ENCODE peak calls at places on chromosomes 4 and X, in six cellular contexts. One of them, this sample, is unnamed.

GRCh38 chrX:154012336-154012991 is 7.2 kb downstream of the IRAK1 start:
- DNase-seq in EH: no peak
- DNase-seq in uterus: no peak
- DNase-seq in iris pigment epithelial cell: no peak
- DNase-seq in CD4-positive, alpha-beta T cell: no peak
- DNase-seq in mesothelial cell of epicardium: no peak
- DNase-seq in this sample: no peak

GRCh38 chrX:119583431-119584059 is 9.2 kb downstream of the UBE2A start:
- DNase-seq in iris pigment epithelial cell: no peak
- DNase-seq in EH: no peak
- DNase-seq in uterus: no peak
- DNase-seq in CD4-positive, alpha-beta T cell: no peak
- DNase-seq in mesothelial cell of epicardium: no peak
- DNase-seq in this sample: no peak

GRCh38 chr4:155964016-155964891 is 10.6 kb upstream of the CTSO start:
- DNase-seq in CD4-positive, alpha-beta T cell: no peak
- DNase-seq in EH: no peak
- DNase-seq in mesothelial cell of epicardium: no peak
- DNase-seq in uterus: peak
- DNase-seq in iris pigment epithelial cell: peak
- DNase-seq in this sample: peak

GRCh38 chrX:87636533-87636932 is 118.9 kb downstream of the KLHL4 start:
- DNase-seq in CD4-positive, alpha-beta T cell: no peak
- DNase-seq in EH: no peak
- DNase-seq in uterus: no peak
- DNase-seq in iris pigment epithelial cell: no peak
- DNase-seq in mesothelial cell of epicardium: no peak
- DNase-seq in this sample: no peak

GRCh38 chr4:110848787-110849186 is 225.9 kb upstream of the PITX2 start:
- DNase-seq in CD4-positive, alpha-beta T cell: no peak
- DNase-seq in iris pigment epithelial cell: no peak
- DNase-seq in EH: no peak
- DNase-seq in mesothelial cell of epicardium: no peak
- DNase-seq in uterus: no peak
- DNase-seq in this sample: no peak

GRCh38 chrX:49901068-49901467 is 21.3 kb upstream of the CLCN5 start:
- DNase-seq in CD4-positive, alpha-beta T cell: no peak
- DNase-seq in EH: no peak
- DNase-seq in iris pigment epithelial cell: no peak
- DNase-seq in uterus: no peak
- DNase-seq in mesothelial cell of epicardium: no peak
- DNase-seq in this sample: no peak

GRCh38 chr4:147786031-147786430 is 54.1 kb downstream of the ARHGAP10 start:
- DNase-seq in iris pigment epithelial cell: no peak
- DNase-seq in mesothelial cell of epicardium: no peak
- DNase-seq in uterus: no peak
- DNase-seq in CD4-positive, alpha-beta T cell: no peak
- DNase-seq in EH: no peak
- DNase-seq in this sample: no peak

GRCh38 chr4:23728971-23729370 is 160.9 kb downstream of the PPARGC1A start:
- DNase-seq in uterus: no peak
- DNase-seq in EH: no peak
- DNase-seq in CD4-positive, alpha-beta T cell: no peak
- DNase-seq in iris pigment epithelial cell: no peak
- DNase-seq in mesothelial cell of epicardium: no peak
- DNase-seq in this sample: no peak

GRCh38 chr4:15765306-15765705 is 12.8 kb upstream of the CD38 start:
- DNase-seq in EH: no peak
- DNase-seq in iris pigment epithelial cell: no peak
- DNase-seq in uterus: no peak
- DNase-seq in CD4-positive, alpha-beta T cell: no peak
- DNase-seq in mesothelial cell of epicardium: no peak
- DNase-seq in this sample: no peak

GRCh38 chr4:41205130-41205529 is 9.2 kb downstream of the APBB2 start:
- DNase-seq in uterus: no peak
- DNase-seq in iris pigment epithelial cell: no peak
- DNase-seq in mesothelial cell of epicardium: no peak
- DNase-seq in EH: no peak
- DNase-seq in CD4-positive, alpha-beta T cell: no peak
- DNase-seq in this sample: no peak

GRCh38 chr4:75015627-75016026 is 82.7 kb downstream of the PARM1 start:
- DNase-seq in EH: no peak
- DNase-seq in iris pigment epithelial cell: no peak
- DNase-seq in CD4-positive, alpha-beta T cell: no peak
- DNase-seq in uterus: no peak
- DNase-seq in mesothelial cell of epicardium: no peak
- DNase-seq in this sample: no peak

GRCh38 chr4:21768349-21769310 is 179.9 kb downstream of the KCNIP4 start:
- DNase-seq in CD4-positive, alpha-beta T cell: no peak
- DNase-seq in EH: peak
- DNase-seq in iris pigment epithelial cell: peak
- DNase-seq in uterus: no peak
- DNase-seq in mesothelial cell of epicardium: no peak
- DNase-seq in this sample: no peak

GRCh38 chr4:26412381-26413372 is 77.6 kb downstream of the CCKAR start:
- DNase-seq in mesothelial cell of epicardium: no peak
- DNase-seq in uterus: peak
- DNase-seq in EH: no peak
- DNase-seq in CD4-positive, alpha-beta T cell: no peak
- DNase-seq in iris pigment epithelial cell: no peak
- DNase-seq in this sample: peak

GRCh38 chr4:75630174-75630931 is at the start of gene CDKL2:
- DNase-seq in iris pigment epithelial cell: peak
- DNase-seq in CD4-positive, alpha-beta T cell: peak
- DNase-seq in uterus: peak
- DNase-seq in EH: peak
- DNase-seq in mesothelial cell of epicardium: peak
- DNase-seq in this sample: peak

GRCh38 chr4:99843413-99843812 is 26.8 kb downstream of the DAPP1 start:
- DNase-seq in iris pigment epithelial cell: no peak
- DNase-seq in EH: no peak
- DNase-seq in uterus: no peak
- DNase-seq in CD4-positive, alpha-beta T cell: no peak
- DNase-seq in mesothelial cell of epicardium: no peak
- DNase-seq in this sample: no peak

GRCh38 chr4:139453041-139453370 is 915 bp upstream of the RAB33B start:
- DNase-seq in uterus: no peak
- DNase-seq in iris pigment epithelial cell: peak
- DNase-seq in mesothelial cell of epicardium: no peak
- DNase-seq in EH: no peak
- DNase-seq in CD4-positive, alpha-beta T cell: peak
- DNase-seq in this sample: no peak

GRCh38 chr4:154004859-154005520 is 216.1 kb upstream of the SFRP2 start:
- DNase-seq in iris pigment epithelial cell: peak
- DNase-seq in mesothelial cell of epicardium: no peak
- DNase-seq in uterus: peak
- DNase-seq in EH: peak
- DNase-seq in CD4-positive, alpha-beta T cell: no peak
- DNase-seq in this sample: no peak

GRCh38 chr4:2412534-2412884 is 5.9 kb downstream of the ZFYVE28 start:
- DNase-seq in uterus: no peak
- DNase-seq in EH: no peak
- DNase-seq in CD4-positive, alpha-beta T cell: peak
- DNase-seq in mesothelial cell of epicardium: no peak
- DNase-seq in iris pigment epithelial cell: no peak
- DNase-seq in this sample: no peak

GRCh38 chrX:39576081-39576701 is 521.6 kb downstream of the BCOR start:
- DNase-seq in CD4-positive, alpha-beta T cell: no peak
- DNase-seq in mesothelial cell of epicardium: no peak
- DNase-seq in uterus: no peak
- DNase-seq in iris pigment epithelial cell: no peak
- DNase-seq in EH: no peak
- DNase-seq in this sample: no peak

GRCh38 chr4:90057091-90057490 is 70.1 kb upstream of the CCSER1 start:
- DNase-seq in CD4-positive, alpha-beta T cell: no peak
- DNase-seq in uterus: no peak
- DNase-seq in iris pigment epithelial cell: no peak
- DNase-seq in mesothelial cell of epicardium: no peak
- DNase-seq in EH: no peak
- DNase-seq in this sample: no peak

GRCh38 chr4:153238146-153238919 is 34.1 kb downstream of the TRIM2 start:
- DNase-seq in EH: no peak
- DNase-seq in mesothelial cell of epicardium: no peak
- DNase-seq in iris pigment epithelial cell: no peak
- DNase-seq in uterus: no peak
- DNase-seq in CD4-positive, alpha-beta T cell: no peak
- DNase-seq in this sample: no peak

GRCh38 chr4:82519072-82519471 is 42.7 kb downstream of the TMEM150C start:
- DNase-seq in CD4-positive, alpha-beta T cell: no peak
- DNase-seq in uterus: no peak
- DNase-seq in mesothelial cell of epicardium: no peak
- DNase-seq in iris pigment epithelial cell: peak
- DNase-seq in EH: peak
- DNase-seq in this sample: no peak

GRCh38 chr4:36399762-36400353 is 118.4 kb downstream of the DTHD1 start:
- DNase-seq in CD4-positive, alpha-beta T cell: peak
- DNase-seq in EH: no peak
- DNase-seq in uterus: no peak
- DNase-seq in mesothelial cell of epicardium: no peak
- DNase-seq in iris pigment epithelial cell: peak
- DNase-seq in this sample: no peak

GRCh38 chrX:151973851-151974335 is 583 bp downstream of the GABRE start:
- DNase-seq in uterus: peak
- DNase-seq in iris pigment epithelial cell: no peak
- DNase-seq in CD4-positive, alpha-beta T cell: no peak
- DNase-seq in mesothelial cell of epicardium: no peak
- DNase-seq in EH: peak
- DNase-seq in this sample: no peak

GRCh38 chrX:47143894-47144625 is 442 bp downstream of the NDUFB11 start:
- DNase-seq in CD4-positive, alpha-beta T cell: no peak
- DNase-seq in uterus: no peak
- DNase-seq in EH: peak
- DNase-seq in mesothelial cell of epicardium: no peak
- DNase-seq in iris pigment epithelial cell: peak
- DNase-seq in this sample: no peak

GRCh38 chr4:55722132-55722531 is 86.0 kb upstream of the NMU start:
- DNase-seq in uterus: no peak
- DNase-seq in mesothelial cell of epicardium: no peak
- DNase-seq in CD4-positive, alpha-beta T cell: no peak
- DNase-seq in iris pigment epithelial cell: no peak
- DNase-seq in EH: no peak
- DNase-seq in this sample: no peak

GRCh38 chr4:160326110-160326509 is 1223.2 kb downstream of the RAPGEF2 start:
- DNase-seq in uterus: no peak
- DNase-seq in mesothelial cell of epicardium: no peak
- DNase-seq in iris pigment epithelial cell: no peak
- DNase-seq in CD4-positive, alpha-beta T cell: no peak
- DNase-seq in EH: no peak
- DNase-seq in this sample: no peak

GRCh38 chrX:153333271-153333670 is 682 bp upstream of the ZNF275 start:
- DNase-seq in iris pigment epithelial cell: peak
- DNase-seq in uterus: no peak
- DNase-seq in mesothelial cell of epicardium: no peak
- DNase-seq in CD4-positive, alpha-beta T cell: no peak
- DNase-seq in EH: peak
- DNase-seq in this sample: no peak

GRCh38 chr4:1855334-1856070 is 454 bp downstream of the LETM1 start:
- DNase-seq in CD4-positive, alpha-beta T cell: no peak
- DNase-seq in iris pigment epithelial cell: no peak
- DNase-seq in mesothelial cell of epicardium: no peak
- DNase-seq in uterus: peak
- DNase-seq in EH: peak
- DNase-seq in this sample: no peak

GRCh38 chr4:173765731-173766130 is 235.7 kb upstream of the HAND2 start:
- DNase-seq in mesothelial cell of epicardium: no peak
- DNase-seq in EH: no peak
- DNase-seq in uterus: no peak
- DNase-seq in CD4-positive, alpha-beta T cell: no peak
- DNase-seq in iris pigment epithelial cell: no peak
- DNase-seq in this sample: no peak

GRCh38 chr4:103098331-103098730 is 1.3 kb downstream of the BDH2 start:
- DNase-seq in CD4-positive, alpha-beta T cell: no peak
- DNase-seq in mesothelial cell of epicardium: no peak
- DNase-seq in iris pigment epithelial cell: peak
- DNase-seq in EH: no peak
- DNase-seq in uterus: no peak
- DNase-seq in this sample: no peak

GRCh38 chr4:7778524-7779193 is 161.0 kb downstream of the AFAP1 start:
- DNase-seq in mesothelial cell of epicardium: no peak
- DNase-seq in uterus: no peak
- DNase-seq in EH: no peak
- DNase-seq in CD4-positive, alpha-beta T cell: no peak
- DNase-seq in iris pigment epithelial cell: peak
- DNase-seq in this sample: no peak

GRCh38 chr4:17010426-17011087 is 112.1 kb upstream of the LDB2 start:
- DNase-seq in uterus: no peak
- DNase-seq in EH: no peak
- DNase-seq in iris pigment epithelial cell: no peak
- DNase-seq in mesothelial cell of epicardium: no peak
- DNase-seq in CD4-positive, alpha-beta T cell: no peak
- DNase-seq in this sample: no peak